ENCODE peak calls at places on chromosomes 3 and 15, in six cellular contexts. F is upper lobe of left lung, P is heart left ventricle, S is lower lobe of right lung, B is tibial artery, T is A673. R is an unnamed sample. For H3K4me1 and H3K36me3, the result is how much of the 10 kb centered on the place peaks cover.

GRCh38 chr3:58164916-58165821 is 45.6 kb downstream of the DNASE1L3 start:
- DNase-seq in B (no peak), P (no peak), S (no peak), F (no peak), T (no peak), R (no peak)

GRCh38 chr3:61173685-61174084 is 77.6 kb downstream of the FHIT start:
- DNase-seq in B (no peak), F (no peak), P (no peak), S (no peak), T (no peak), R (no peak)

GRCh38 chr3:143326983-143327382 is 207.4 kb downstream of the CHST2 start:
- DNase-seq in F (no peak), B (no peak), T (peak), P (no peak), S (no peak), R (no peak)

GRCh38 chr15:84889991-84890669 is 5.7 kb downstream of the SLC28A1 start:
- DNase-seq in P (no peak), T (no peak), F (no peak), S (no peak), B (no peak), R (no peak)

GRCh38 chr15:87639305-87640011 is 617.1 kb downstream of the NTRK3 start:
- DNase-seq in S (no peak), B (no peak), T (no peak), P (no peak), F (no peak), R (no peak)

GRCh38 chr15:90489944-90490343 is 39.8 kb upstream of the CRTC3 start:
- DNase-seq in F (no peak), S (no peak), T (no peak), P (no peak), B (no peak), R (no peak)

GRCh38 chr3:11499144-11499543 is 144.6 kb downstream of the VGLL4 start:
- DNase-seq in F (no peak), T (no peak), B (no peak), P (no peak), S (no peak), R (no peak)

GRCh38 chr15:52255008-52255407 is 40.6 kb downstream of the MYO5C start:
- DNase-seq in T (no peak), B (no peak), F (no peak), P (no peak), S (no peak), R (no peak)

GRCh38 chr3:63832395-63832794 is 13.3 kb downstream of the C3orf49 start:
- DNase-seq in P (no peak), F (no peak), S (no peak), B (no peak), T (no peak), R (no peak)

GRCh38 chr15:28979208-28979891 is 93.6 kb downstream of the APBA2 start:
- DNase-seq in S (no peak), T (no peak), B (no peak), F (no peak), P (no peak), R (no peak)

GRCh38 chr15:74345051-74345450 is 22.4 kb downstream of the CYP11A1 start:
- DNase-seq in T (no peak), S (peak), B (no peak), F (no peak), P (no peak), R (no peak)

GRCh38 chr3:165011557-165011956 is 66.7 kb downstream of the SI start:
- DNase-seq in F (no peak), B (no peak), T (no peak), S (no peak), P (no peak), R (no peak)

GRCh38 chr3:129014148-129014547 is 13.0 kb downstream of the EFCC1 start:
- DNase-seq in S (no peak), B (no peak), T (no peak), P (no peak), F (no peak), R (no peak)

GRCh38 chr3:30319713-30320112 is 286.7 kb upstream of the TGFBR2 start:
- DNase-seq in S (no peak), P (peak), B (no peak), F (peak), T (peak), R (no peak)

GRCh38 chr15:32677238-32677750 is 35.8 kb downstream of the SCG5 start:
- DNase-seq in F (no peak), S (no peak), T (no peak), B (no peak), P (no peak), R (no peak)

GRCh38 chr3:60730371-60730770 is 520.9 kb downstream of the FHIT start:
- DNase-seq in T (no peak), B (no peak), S (no peak), F (no peak), P (no peak), R (no peak)

GRCh38 chr3:57706462-57706861 is 13.6 kb upstream of the DENND6A start:
- DNase-seq in T (no peak), B (no peak), S (no peak), P (no peak), F (no peak), R (no peak)

GRCh38 chr3:174862101-174862500 is 3.0 kb downstream of the NAALADL2 start:
- DNase-seq in B (no peak), F (peak), S (no peak), T (peak), P (no peak), R (no peak)

GRCh38 chr3:24470277-24470676 is 24.4 kb downstream of the THRB start:
- DNase-seq in S (no peak), F (no peak), B (no peak), P (no peak), T (no peak), R (no peak)

GRCh38 chr3:43259626-43260025 is 26.7 kb upstream of the SNRK start:
- DNase-seq in B (no peak), F (no peak), S (no peak), P (no peak), T (no peak), R (no peak)

GRCh38 chr3:122824465-122825379 is 29.9 kb downstream of the SLC49A4 start:
- DNase-seq in S (no peak), P (no peak), T (peak), F (no peak), B (no peak), R (no peak)

GRCh38 chr3:187624588-187624987 is 45.6 kb downstream of the SST start:
- DNase-seq in P (no peak), T (no peak), F (no peak), S (no peak), B (no peak), R (no peak)

GRCh38 chr3:14305321-14305720 is 97.1 kb upstream of the SLC6A6 start:
- DNase-seq in B (no peak), S (no peak), T (no peak), P (no peak), F (no peak), R (no peak)

GRCh38 chr15:42100021-42100800 is 5.8 kb upstream of the PLA2G4D start:
- DNase-seq in B (no peak), P (no peak), T (no peak), S (peak), F (peak), R (no peak)

GRCh38 chr3:5195605-5196004 is 8.1 kb downstream of the EDEM1 start:
- DNase-seq in P (peak), B (peak), F (peak), S (peak), T (no peak), R (peak)

GRCh38 chr3:95154775-95155174 is 1091.9 kb downstream of the NSUN3 start:
- DNase-seq in B (no peak), P (no peak), S (no peak), F (no peak), T (no peak), R (no peak)

GRCh38 chr3:12425850-12426579 is 58.3 kb upstream of the TSEN2 start:
- DNase-seq in B (no peak), F (no peak), S (no peak), T (no peak), P (no peak), R (no peak)

GRCh38 chr15:65841121-65841930 is 28.0 kb upstream of the RAB11A start:
- DNase-seq in F (peak), P (no peak), S (peak), B (peak), T (peak), R (no peak)

GRCh38 chr15:41017051-41017735 is 63.9 kb downstream of the CHAC1 start:
- DNase-seq in B (no peak), S (no peak), F (no peak), T (peak), P (no peak), R (no peak)

GRCh38 chr3:46860381-46861292 is 2.6 kb downstream of the MYL3 start:
- DNase-seq in B (peak), S (peak), P (peak), F (peak), T (no peak), R (no peak)

GRCh38 chr15:74240002-74240568 is 4.0 kb downstream of the CCDC33 start:
- DNase-seq in T (peak), F (peak), P (peak), B (peak), S (peak), R (no peak)

GRCh38 chr15:97235285-97235985 is 725.1 kb upstream of the ARRDC4 start:
- DNase-seq in B (no peak), F (peak), S (no peak), T (peak), P (no peak), R (no peak)

GRCh38 chr3:52397676-52398399 is 47.1 kb downstream of the SEMA3G start:
- DNase-seq in B (no peak), P (peak), S (peak), T (no peak), F (no peak), R (no peak)

GRCh38 chr3:183013074-183013473 is 32.7 kb upstream of the DCUN1D1 start:
- DNase-seq in F (no peak), S (no peak), B (no peak), T (no peak), P (no peak), R (no peak)

GRCh38 chr15:86911022-86911421 is 831.4 kb downstream of the AGBL1 start:
- DNase-seq in B (no peak), P (no peak), F (no peak), S (no peak), T (no peak), R (no peak)

GRCh38 chr3:125118600-125118999 is 62.8 kb upstream of the HEG1 start:
- DNase-seq in P (no peak), F (no peak), T (no peak), S (no peak), B (no peak), R (no peak)

GRCh38 chr3:160210799-160211221 is 14.4 kb upstream of the C3orf80 start:
- DNase-seq in F (no peak), S (no peak), P (no peak), T (peak), B (no peak), R (no peak)

GRCh38 chr15:41256577-41257038 is 25.5 kb downstream of the CHP1 start:
- DNase-seq in P (no peak), T (no peak), S (no peak), B (no peak), F (peak), R (no peak)

GRCh38 chr3:65732060-65732933 is 306.4 kb downstream of the MAGI1 start:
- DNase-seq in S (no peak), F (no peak), T (peak), B (no peak), P (no peak), R (no peak)

GRCh38 chr3:65728138-65728537 is 310.6 kb downstream of the MAGI1 start:
- DNase-seq in F (no peak), P (no peak), B (no peak), S (no peak), T (no peak), R (no peak)

GRCh38 chr3:65730449-65730848 is 308.3 kb downstream of the MAGI1 start:
- DNase-seq in S (no peak), T (no peak), F (no peak), B (no peak), P (no peak), R (no peak)

GRCh38 chr3:65729973-65730372 is 308.7 kb downstream of the MAGI1 start:
- DNase-seq in T (no peak), S (no peak), F (no peak), P (no peak), B (no peak), R (no peak)

DNA sequence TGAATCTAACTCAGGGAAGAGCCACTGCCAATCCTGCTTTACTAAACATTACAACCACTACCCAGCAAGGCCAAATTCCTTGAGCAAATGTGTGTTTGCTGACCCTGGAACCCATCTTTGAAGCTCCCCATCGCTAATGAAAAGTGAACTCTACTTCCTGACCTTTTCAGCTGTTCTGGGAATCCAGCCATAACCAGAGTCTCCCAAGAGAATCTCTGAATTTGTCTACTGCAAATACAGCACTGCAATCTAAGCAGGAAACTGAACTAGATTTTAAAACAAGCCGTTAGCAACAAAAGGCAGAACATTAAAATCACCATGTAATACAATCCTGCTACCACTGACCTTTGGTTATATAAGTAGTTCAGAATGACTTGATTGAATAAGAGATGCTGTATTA is 309.2 kb downstream of the MAGI1 start:
- DNase-seq in F (no peak), S (no peak), B (no peak), T (peak), P (no peak), R (no peak)
- H3K4me3 ChIP-seq in F (no peak), S (no peak), B (no peak), T (no peak), P (no peak), R (no peak)

DNA sequence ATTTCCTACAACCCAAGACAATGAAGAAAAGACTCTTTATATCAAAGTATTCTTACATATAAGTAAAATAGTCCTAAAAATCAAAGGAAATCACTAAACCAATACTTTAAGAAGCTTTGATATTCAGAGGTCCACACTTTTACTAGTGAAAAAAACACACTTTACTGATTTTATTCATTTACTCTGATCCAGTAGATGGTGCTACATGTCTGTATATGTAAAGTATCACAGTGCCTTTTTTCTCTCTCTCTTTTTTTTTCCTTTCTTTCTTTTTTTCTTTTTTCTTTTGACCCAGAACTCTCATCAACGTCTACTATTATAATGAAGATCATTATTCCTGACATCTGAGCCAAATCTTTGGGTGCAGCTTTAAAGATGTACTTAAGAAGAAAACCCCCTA is 10.8 kb upstream of the CCDC39 start:
- DNase-seq in T (no peak), F (no peak), P (no peak), B (no peak), S (no peak), R (no peak)
- H3K4me1 ChIP-seq in T (under half), F (under half), P (under half), B (under half), S (under half), R (under half)

DNA sequence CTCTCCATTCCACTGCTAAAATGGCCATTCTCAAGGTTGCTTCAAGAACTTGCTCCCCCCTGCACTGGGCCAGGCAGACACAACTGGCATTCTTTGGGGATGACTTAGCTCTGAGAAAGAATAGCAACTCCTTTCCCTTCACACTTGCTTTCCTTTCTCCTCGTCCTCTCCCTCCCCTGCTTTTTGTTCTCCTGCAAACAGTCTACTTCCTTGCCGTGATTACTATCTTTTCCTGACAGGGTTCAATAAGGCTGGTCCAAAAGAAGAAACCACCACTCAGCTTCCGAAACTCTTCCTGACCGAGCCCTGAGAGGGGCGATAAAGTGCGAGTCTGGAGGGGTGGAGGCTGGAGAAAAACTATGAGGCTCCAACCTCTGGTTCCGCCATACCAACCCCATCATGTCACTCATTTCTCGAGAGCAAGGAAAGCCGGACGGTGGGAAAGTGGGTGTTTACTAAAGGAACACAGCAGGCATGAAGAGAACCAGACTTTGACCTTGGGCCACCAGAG is 5.0 kb downstream of the AMOTL2 start:
- DNase-seq in S (no peak), T (peak), B (peak), F (peak), P (no peak), R (no peak)
- H3K36me3 ChIP-seq in S (half or more), T (half or more), B (half or more), F (under half), P (half or more), R (under half)

GRCh38 chr3:152381881-152382295 is 113.2 kb downstream of the MBNL1 start:
- DNase-seq in B (no peak), T (no peak), F (no peak), P (no peak), S (no peak), R (no peak)

GRCh38 chr3:152380048-152380447 is 111.3 kb downstream of the MBNL1 start:
- DNase-seq in B (no peak), P (no peak), T (no peak), S (no peak), F (no peak), R (no peak)

GRCh38 chr3:152383136-152383606 is 114.4 kb downstream of the MBNL1 start:
- DNase-seq in B (no peak), S (no peak), F (no peak), P (no peak), T (no peak), R (no peak)

GRCh38 chr3:152384412-152384811 is 115.7 kb downstream of the MBNL1 start:
- DNase-seq in T (no peak), B (no peak), P (no peak), F (no peak), S (no peak), R (no peak)

GRCh38 chr3:152382312-152383135 is 113.8 kb downstream of the MBNL1 start:
- DNase-seq in P (no peak), S (no peak), B (no peak), F (no peak), T (peak), R (no peak)
- H3K4me3 ChIP-seq in P (peak), S (peak), B (peak), F (peak), T (peak), R (no peak)

DNA sequence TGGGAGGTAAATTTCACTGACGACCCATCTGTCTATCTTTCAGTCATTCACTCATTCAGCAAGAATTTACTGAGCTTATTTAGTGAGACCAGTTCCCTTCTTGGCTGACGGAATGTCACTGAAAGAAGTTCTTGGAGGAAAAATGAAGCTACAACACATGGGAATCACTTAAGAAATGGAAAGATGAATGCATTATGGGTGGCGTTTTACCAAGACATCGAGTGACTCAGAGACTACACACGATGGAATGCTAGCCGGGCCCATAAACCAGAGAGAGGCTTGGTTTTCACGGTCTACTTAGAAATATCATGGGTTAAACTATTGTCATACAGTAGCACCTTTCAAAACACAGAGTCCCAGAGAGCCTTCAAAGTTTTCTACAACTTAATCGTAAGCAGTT is 215.3 kb downstream of the PDZRN3 start:
- DNase-seq in B (no peak), F (no peak), T (no peak), S (no peak), P (no peak), R (no peak)
- H3K4me1 ChIP-seq in B (under half), F (under half), T (under half), S (under half), P (under half), R (under half)

DNA sequence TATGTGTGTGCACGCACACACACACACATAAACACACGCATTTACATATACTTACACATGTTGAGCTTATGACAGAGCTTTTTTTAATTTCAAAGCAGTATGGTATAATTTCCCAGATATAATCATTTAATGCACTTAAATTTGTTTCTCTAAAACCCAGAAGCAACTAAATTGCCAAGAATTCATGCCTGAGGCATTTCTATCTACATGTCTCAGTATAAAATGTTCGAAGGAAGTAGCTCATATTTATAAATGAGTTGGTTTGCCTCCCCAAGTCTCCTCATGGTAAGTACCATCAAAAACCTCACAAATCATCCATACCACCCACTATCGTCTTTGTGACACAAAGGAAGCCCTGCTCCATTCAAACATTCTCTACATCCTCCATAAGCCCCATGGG is 130.6 kb downstream of the RPL22L1 start:
- DNase-seq in T (no peak), S (no peak), B (no peak), P (no peak), F (no peak), R (no peak)
- H3K36me3 ChIP-seq in T (under half), S (under half), B (under half), P (under half), F (under half), R (under half)

GRCh38 chr3:112001516-112001915 is 2.8 kb downstream of the TAGLN3 start:
- DNase-seq in F (no peak), T (no peak), P (no peak), B (no peak), S (no peak), R (no peak)
- H3K4me3 ChIP-seq in F (no peak), T (no peak), P (no peak), B (no peak), S (no peak), R (no peak)

GRCh38 chr3:196064006-196064405 is 17.9 kb downstream of the TFRC start:
- DNase-seq in P (no peak), T (no peak), B (no peak), S (no peak), F (no peak), R (no peak)

GRCh38 chr3:196067439-196067838 is 14.5 kb downstream of the TFRC start:
- DNase-seq in B (no peak), F (no peak), P (no peak), T (no peak), S (no peak), R (no peak)

GRCh38 chr3:196060834-196061233 is 21.1 kb downstream of the TFRC start:
- DNase-seq in S (no peak), F (no peak), P (no peak), B (no peak), T (no peak), R (no peak)

GRCh38 chr3:196063049-196063448 is 18.8 kb downstream of the TFRC start:
- DNase-seq in T (no peak), B (no peak), P (no peak), S (no peak), F (no peak), R (no peak)

GRCh38 chr3:196063456-196063855 is 18.4 kb downstream of the TFRC start:
- DNase-seq in F (no peak), T (no peak), S (no peak), P (no peak), B (no peak), R (no peak)
- H3K4me1 ChIP-seq in F (under half), T (under half), S (under half), P (under half), B (under half), R (under half)